ENCODE peak calls at places on chromosome 13, in four cellular contexts. R is H1, T is HepG2, W is GM12878. K is an unnamed sample.

GRCh38 chr13:113143466-113144254 is 14.8 kb upstream of the PROZ start:
- DNase-seq in R (no peak), T (no peak), W (no peak), K (no peak)

GRCh38 chr13:113881614-113882265 is 17.9 kb upstream of the GAS6 start:
- DNase-seq in R (no peak), T (no peak), W (no peak), K (no peak)

GRCh38 chr13:78430166-78430791 is 173.1 kb downstream of the POU4F1 start:
- DNase-seq in R (no peak), T (no peak), W (no peak), K (peak; percentile 9)

GRCh38 chr13:53854321-53854720 is 825.7 kb downstream of the OLFM4 start:
- DNase-seq in R (no peak), T (no peak), W (no peak), K (no peak)

GRCh38 chr13:76992548-76993001 is 694 bp downstream of the CLN5 start:
- DNase-seq in R (no peak), T (no peak), W (no peak), K (no peak)

GRCh38 chr13:98443329-98443728 is 133.6 kb downstream of the STK24 start:
- DNase-seq in R (no peak), T (no peak), W (no peak), K (no peak)

GRCh38 chr13:33744589-33745369 is 73.2 kb upstream of the RFC3 start:
- DNase-seq in R (no peak), T (no peak), W (no peak), K (no peak)

GRCh38 chr13:21326155-21327030 is 132.7 kb downstream of the ZDHHC20 start:
- DNase-seq in R (peak; percentile 69), T (no peak), W (no peak), K (peak; percentile 55)

GRCh38 chr13:112521073-112521685 is 66.8 kb downstream of the TUBGCP3 start:
- DNase-seq in R (no peak), T (no peak), W (no peak), K (no peak)

GRCh38 chr13:26476744-26477129 is 80.7 kb upstream of the WASF3 start:
- DNase-seq in R (no peak), T (no peak), W (no peak), K (no peak)

GRCh38 chr13:91531646-91532045 is 133.2 kb downstream of the GPC5 start:
- DNase-seq in R (no peak), T (no peak), W (no peak), K (no peak)

GRCh38 chr13:43831088-43831487 is 44.3 kb upstream of the ENOX1 start:
- DNase-seq in R (no peak), T (no peak), W (no peak), K (no peak)

GRCh38 chr13:33798023-33798422 is 19.9 kb upstream of the RFC3 start:
- DNase-seq in R (no peak), T (no peak), W (no peak), K (no peak)

GRCh38 chr13:109226631-109227030 is 559.8 kb downstream of the IRS2 start:
- DNase-seq in R (no peak), T (no peak), W (no peak), K (no peak)

GRCh38 chr13:43799191-43799590 is 12.4 kb upstream of the ENOX1 start:
- DNase-seq in R (no peak), T (no peak), W (no peak), K (no peak)

GRCh38 chr13:45630791-45631190 is 15.3 kb upstream of the ERICH6B start:
- DNase-seq in R (no peak), T (no peak), W (no peak), K (no peak)
- TF ChIP-seq SUZ12 in R (no peak), T (no peak), W (no peak), K (no peak)

GRCh38 chr13:97352815-97353214 is 81.2 kb upstream of the RAP2A start:
- DNase-seq in R (no peak), T (no peak), W (no peak), K (no peak)

GRCh38 chr13:97356592-97356991 is 77.4 kb upstream of the RAP2A start:
- DNase-seq in R (no peak), T (no peak), W (no peak), K (no peak)

GRCh38 chr13:97353927-97354326 is 80.0 kb upstream of the RAP2A start:
- DNase-seq in R (no peak), T (no peak), W (no peak), K (no peak)

GRCh38 chr13:97359181-97360057 is 74.5 kb upstream of the RAP2A start:
- DNase-seq in R (no peak), T (peak; percentile 73), W (no peak), K (peak; percentile 61)

GRCh38 chr13:97354808-97355207 is 79.2 kb upstream of the RAP2A start:
- DNase-seq in R (no peak), T (no peak), W (no peak), K (no peak)
- TF ChIP-seq ZNF274 in R (no peak), T (no peak), W (no peak), K (no peak)

GRCh38 chr13:19058566-19058965 is 123.1 kb downstream of the TUBA3C start:
- DNase-seq in R (no peak), T (no peak), W (no peak), K (no peak)
- TF ChIP-seq SUZ12 in R (no peak), T (no peak), W (no peak), K (no peak)

DNA sequence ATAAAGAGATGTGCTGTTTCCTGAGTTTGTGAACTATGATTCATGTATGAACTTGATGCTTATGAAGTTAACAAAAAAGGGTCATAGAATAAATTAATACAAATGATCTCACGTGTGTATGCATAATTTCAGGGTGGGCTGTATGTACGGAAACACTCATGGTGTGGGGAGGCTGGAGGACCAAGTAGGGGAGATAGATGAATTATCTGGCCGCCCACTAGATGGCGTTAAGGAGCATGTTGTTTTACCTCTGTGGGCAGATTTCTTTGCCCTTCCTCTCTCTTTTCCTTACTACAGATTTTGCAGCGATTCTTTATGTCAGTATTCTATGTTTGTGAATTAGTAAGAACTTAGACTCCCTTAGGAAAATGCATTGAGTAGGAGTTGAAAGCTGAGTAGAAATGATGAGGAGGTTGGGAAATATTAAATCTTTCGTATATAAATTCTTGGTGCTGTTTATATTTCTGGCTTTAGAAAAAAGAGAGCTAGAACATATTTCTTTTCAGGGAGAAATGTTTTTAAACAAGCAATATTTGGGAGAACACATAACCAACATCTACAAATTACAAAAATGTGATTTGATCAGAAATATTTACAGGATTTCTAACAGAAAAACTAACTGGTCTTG is 47.4 kb upstream of the TMTC4 start:
- DNase-seq in R (no peak), T (peak; percentile 50), W (no peak), K (peak; percentile 40)
- TF ChIP-seq ZNF274 in R (no peak), T (no peak), W (no peak), K (no peak)

DNA sequence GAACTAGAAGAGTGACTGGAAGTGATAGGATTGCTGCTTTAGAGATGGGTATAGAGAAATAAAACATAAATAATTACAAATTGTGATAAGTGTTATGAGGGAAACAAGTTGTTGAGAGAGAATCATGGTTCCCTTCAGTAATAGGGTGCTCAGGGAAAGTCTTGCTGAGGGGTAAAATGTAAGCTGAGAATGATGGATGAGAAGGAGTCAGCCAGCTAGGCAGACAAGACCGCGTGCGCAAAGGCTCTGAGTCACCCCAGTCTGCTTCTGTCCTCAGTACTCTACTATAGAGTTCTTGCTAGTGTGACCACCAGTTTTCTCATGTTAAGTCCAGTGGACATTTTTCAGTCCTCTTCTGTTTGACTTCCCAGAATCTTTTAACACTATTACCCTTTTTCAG is 39.5 kb downstream of the PCCA start:
- DNase-seq in R (no peak), T (peak; percentile 24), W (no peak), K (no peak)
- TF ChIP-seq SUZ12 in R (no peak), T (no peak), W (no peak), K (no peak)

K was measured in NT2/D1.